ENCODE peak calls at places on chromosome 4, in four cellular contexts. One of them, this sample, is unnamed.

GRCh38 chr4:173167793-173168395 is 717 bp upstream of the GALNT7 start:
- DNase-seq in brain microvascular endothelial cell: no peak
- DNase-seq in choroid plexus epithelial cell: peak; percentile 35
- DNase-seq in stomach: peak; percentile 48
- DNase-seq in this sample: no peak

GRCh38 chr4:169283114-169283509 is 12.4 kb upstream of the SH3RF1 start:
- DNase-seq in brain microvascular endothelial cell: peak; percentile 58
- DNase-seq in choroid plexus epithelial cell: peak; percentile 75
- DNase-seq in stomach: no peak
- DNase-seq in this sample: no peak

GRCh38 chr4:119050501-119051090 is 85.0 kb upstream of the MYOZ2 start:
- DNase-seq in brain microvascular endothelial cell: no peak
- DNase-seq in choroid plexus epithelial cell: peak; percentile 24
- DNase-seq in stomach: no peak
- DNase-seq in this sample: no peak

GRCh38 chr4:76061421-76061820 is 13.1 kb upstream of the ART3 start:
- DNase-seq in brain microvascular endothelial cell: no peak
- DNase-seq in choroid plexus epithelial cell: no peak
- DNase-seq in stomach: no peak
- DNase-seq in this sample: no peak

GRCh38 chr4:100017627-100018310 is 67.7 kb upstream of the H2AZ1 start:
- DNase-seq in brain microvascular endothelial cell: no peak
- DNase-seq in choroid plexus epithelial cell: no peak
- DNase-seq in stomach: no peak
- DNase-seq in this sample: no peak

GRCh38 chr4:7156273-7157139 is 35.8 kb upstream of the SORCS2 start:
- DNase-seq in brain microvascular endothelial cell: peak; percentile 26
- DNase-seq in choroid plexus epithelial cell: peak; percentile 60
- DNase-seq in stomach: no peak
- DNase-seq in this sample: peak; percentile 36

GRCh38 chr4:55932489-55932888 is 16.3 kb upstream of the CEP135 start:
- DNase-seq in brain microvascular endothelial cell: no peak
- DNase-seq in choroid plexus epithelial cell: no peak
- DNase-seq in stomach: no peak
- DNase-seq in this sample: no peak

GRCh38 chr4:73573794-73574528 is 46.3 kb downstream of the RASSF6 start:
- DNase-seq in brain microvascular endothelial cell: peak; percentile 69
- DNase-seq in choroid plexus epithelial cell: peak; percentile 96
- DNase-seq in stomach: peak; percentile 80
- DNase-seq in this sample: no peak

GRCh38 chr4:25161599-25161960 is 1.3 kb upstream of the SEPSECS start:
- DNase-seq in brain microvascular endothelial cell: no peak
- DNase-seq in choroid plexus epithelial cell: peak; percentile 25
- DNase-seq in stomach: no peak
- DNase-seq in this sample: no peak

GRCh38 chr4:2341261-2341841 is 77.1 kb downstream of the ZFYVE28 start:
- DNase-seq in brain microvascular endothelial cell: no peak
- DNase-seq in choroid plexus epithelial cell: no peak
- DNase-seq in stomach: peak; percentile 24
- DNase-seq in this sample: peak; percentile 7

GRCh38 chr4:122152699-122153328 is 683 bp downstream of the BLTP1 start:
- DNase-seq in brain microvascular endothelial cell: peak; percentile 9
- DNase-seq in choroid plexus epithelial cell: peak; percentile 46
- DNase-seq in stomach: peak; percentile 38
- DNase-seq in this sample: peak; percentile 48

GRCh38 chr4:18241744-18242143 is 220.2 kb upstream of the LCORL start:
- DNase-seq in brain microvascular endothelial cell: no peak
- DNase-seq in choroid plexus epithelial cell: no peak
- DNase-seq in stomach: no peak
- DNase-seq in this sample: no peak

GRCh38 chr4:137226900-137227299 is 305.4 kb downstream of the PCDH18 start:
- DNase-seq in brain microvascular endothelial cell: no peak
- DNase-seq in choroid plexus epithelial cell: peak; percentile 43
- DNase-seq in stomach: no peak
- DNase-seq in this sample: no peak

GRCh38 chr4:140237616-140238352 is 83.8 kb upstream of the MAML3 start:
- DNase-seq in brain microvascular endothelial cell: peak; percentile 68
- DNase-seq in choroid plexus epithelial cell: peak; percentile 87
- DNase-seq in stomach: peak; percentile 70
- DNase-seq in this sample: peak; percentile 70

GRCh38 chr4:176134670-176135069 is 60.7 kb downstream of the SPATA4 start:
- DNase-seq in brain microvascular endothelial cell: no peak
- DNase-seq in choroid plexus epithelial cell: no peak
- DNase-seq in stomach: no peak
- DNase-seq in this sample: no peak

GRCh38 chr4:176139518-176139917 is 55.9 kb downstream of the SPATA4 start:
- DNase-seq in brain microvascular endothelial cell: no peak
- DNase-seq in choroid plexus epithelial cell: no peak
- DNase-seq in stomach: no peak
- DNase-seq in this sample: no peak

GRCh38 chr4:176142253-176142652 is 53.1 kb downstream of the SPATA4 start:
- DNase-seq in brain microvascular endothelial cell: no peak
- DNase-seq in choroid plexus epithelial cell: no peak
- DNase-seq in stomach: no peak
- DNase-seq in this sample: no peak

DNA sequence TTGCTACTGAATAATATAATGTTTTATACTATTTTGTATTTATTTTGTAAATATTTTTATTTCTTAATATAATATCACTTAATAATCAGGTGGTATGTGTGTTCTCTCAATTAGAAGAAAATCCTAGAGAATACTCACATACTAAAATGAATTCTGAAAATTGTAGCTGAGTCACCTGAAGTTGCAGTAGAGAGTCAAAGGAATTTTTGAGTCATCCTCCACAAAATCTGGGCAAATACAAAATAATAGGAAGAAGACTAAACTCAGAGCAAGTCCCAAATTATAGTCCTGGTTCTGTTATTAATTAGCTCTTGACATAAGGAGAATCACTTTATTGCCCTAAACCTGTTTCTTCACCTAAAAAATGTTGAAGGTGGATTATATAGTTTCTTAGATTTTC is 57.8 kb downstream of the SPATA4 start:
- DNase-seq in brain microvascular endothelial cell: no peak
- DNase-seq in choroid plexus epithelial cell: peak; percentile 12
- DNase-seq in stomach: no peak
- DNase-seq in this sample: no peak
- H3K4me3 ChIP-seq in brain microvascular endothelial cell: no peak overlapping the region
- H3K4me3 ChIP-seq in choroid plexus epithelial cell: no peak overlapping the region
- H3K4me3 ChIP-seq in stomach: no peak overlapping the region
- H3K4me3 ChIP-seq in this sample: no peak overlapping the region

GRCh38 chr4:38870098-38870850 is 2.7 kb downstream of the FAM114A1 start:
- DNase-seq in brain microvascular endothelial cell: no peak
- DNase-seq in choroid plexus epithelial cell: no peak
- DNase-seq in stomach: no peak
- DNase-seq in this sample: no peak
- H3K4me3 ChIP-seq in brain microvascular endothelial cell: no peak overlapping the region
- H3K4me3 ChIP-seq in choroid plexus epithelial cell: peak overlapping the region; percentile 1
- H3K4me3 ChIP-seq in stomach: no peak overlapping the region
- H3K4me3 ChIP-seq in this sample: no peak overlapping the region

DNA sequence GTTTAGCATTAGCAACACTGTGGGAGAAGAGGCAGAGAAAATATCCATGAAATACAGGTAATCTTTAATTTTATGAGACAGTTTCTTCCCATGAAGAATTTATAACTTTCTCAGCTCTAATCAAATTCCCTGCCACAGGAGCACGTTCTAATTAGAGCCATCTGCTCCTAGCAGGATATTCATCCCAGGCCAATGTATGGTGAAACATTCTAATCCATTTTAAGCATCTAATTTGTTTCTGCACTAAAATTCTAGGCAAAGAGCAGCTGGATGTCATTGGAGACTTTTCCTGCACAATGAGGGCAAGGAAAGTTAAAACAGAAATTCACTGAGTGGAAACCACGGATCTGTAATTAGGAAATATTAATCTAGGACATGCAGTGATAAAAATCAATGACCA is 107.7 kb upstream of the ZFP42 start:
- DNase-seq in brain microvascular endothelial cell: no peak
- DNase-seq in choroid plexus epithelial cell: no peak
- DNase-seq in stomach: no peak
- DNase-seq in this sample: no peak
- H3K4me3 ChIP-seq in brain microvascular endothelial cell: no peak overlapping the region
- H3K4me3 ChIP-seq in choroid plexus epithelial cell: no peak overlapping the region
- H3K4me3 ChIP-seq in stomach: no peak overlapping the region
- H3K4me3 ChIP-seq in this sample: no peak overlapping the region

DNA sequence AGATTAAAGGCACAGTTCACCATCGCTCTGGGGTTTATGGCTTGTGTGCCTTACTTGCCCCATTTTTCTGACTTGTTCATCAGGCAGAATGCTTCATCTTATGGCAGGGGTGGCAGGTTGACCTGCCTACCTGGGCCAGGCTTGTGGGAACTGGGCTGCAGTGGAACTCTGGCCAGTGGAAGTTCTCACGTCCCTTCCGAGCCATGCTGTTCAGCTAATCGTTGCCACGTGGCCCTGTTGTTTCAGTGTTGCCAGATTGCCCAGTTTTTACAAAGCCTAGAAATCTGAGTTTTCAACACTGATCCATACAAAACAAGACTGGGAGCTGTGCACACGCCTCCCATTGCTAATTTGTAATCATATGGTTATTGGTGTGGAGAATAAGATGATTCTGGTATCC is 291.9 kb downstream of the ARHGAP10 start:
- DNase-seq in brain microvascular endothelial cell: no peak
- DNase-seq in choroid plexus epithelial cell: no peak
- DNase-seq in stomach: no peak
- DNase-seq in this sample: no peak
- H3K4me3 ChIP-seq in brain microvascular endothelial cell: no peak overlapping the region
- H3K4me3 ChIP-seq in choroid plexus epithelial cell: no peak overlapping the region
- H3K4me3 ChIP-seq in stomach: no peak overlapping the region
- H3K4me3 ChIP-seq in this sample: no peak overlapping the region

DNA sequence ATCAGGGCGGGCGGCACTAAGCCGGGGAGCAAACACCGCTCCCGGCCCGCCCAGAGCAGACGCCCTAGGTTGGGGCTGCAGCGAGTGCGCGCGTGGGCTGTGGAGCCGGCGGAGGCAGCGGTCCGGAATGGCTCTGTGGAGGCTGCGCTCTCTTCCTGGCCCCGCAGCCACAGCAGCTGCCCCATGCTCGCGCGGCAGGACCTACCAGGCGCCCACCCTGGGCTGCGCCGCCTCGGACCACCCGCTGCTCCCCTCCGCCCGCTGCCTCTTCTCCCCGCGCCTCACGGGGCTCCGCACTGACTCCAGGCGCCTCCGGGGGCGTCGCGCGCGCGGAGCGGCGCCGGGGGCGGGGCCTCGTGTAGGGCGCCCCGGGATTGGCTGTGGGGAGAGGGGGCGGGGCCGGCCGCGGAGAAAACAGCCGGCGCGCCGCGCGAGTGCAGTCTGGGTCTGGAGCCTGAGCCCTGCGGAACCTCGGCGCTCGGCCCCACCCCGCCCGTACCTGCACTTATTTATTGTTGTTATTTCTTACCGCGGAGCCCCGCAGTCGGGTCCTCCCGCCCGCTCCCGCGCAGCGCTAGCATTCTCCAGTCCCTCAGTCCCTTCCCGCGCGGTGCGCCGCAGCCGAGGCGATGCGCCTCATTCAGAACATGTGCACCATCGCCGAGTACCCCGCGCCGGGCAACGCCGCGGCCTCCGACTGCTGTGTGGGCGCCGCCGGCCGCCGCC is at the start of gene RASL11B:
- DNase-seq in brain microvascular endothelial cell: peak; percentile 48
- DNase-seq in choroid plexus epithelial cell: peak; percentile 71
- DNase-seq in stomach: peak; percentile 89
- DNase-seq in this sample: peak; percentile 88
- H3K4me3 ChIP-seq in brain microvascular endothelial cell: peak within 1 kb of the TSS; percentile 67
- H3K4me3 ChIP-seq in choroid plexus epithelial cell: peak within 1 kb of the TSS; percentile 75
- H3K4me3 ChIP-seq in stomach: peak within 1 kb of the TSS; percentile 60
- H3K4me3 ChIP-seq in this sample: peak within 1 kb of the TSS; percentile 71

DNA sequence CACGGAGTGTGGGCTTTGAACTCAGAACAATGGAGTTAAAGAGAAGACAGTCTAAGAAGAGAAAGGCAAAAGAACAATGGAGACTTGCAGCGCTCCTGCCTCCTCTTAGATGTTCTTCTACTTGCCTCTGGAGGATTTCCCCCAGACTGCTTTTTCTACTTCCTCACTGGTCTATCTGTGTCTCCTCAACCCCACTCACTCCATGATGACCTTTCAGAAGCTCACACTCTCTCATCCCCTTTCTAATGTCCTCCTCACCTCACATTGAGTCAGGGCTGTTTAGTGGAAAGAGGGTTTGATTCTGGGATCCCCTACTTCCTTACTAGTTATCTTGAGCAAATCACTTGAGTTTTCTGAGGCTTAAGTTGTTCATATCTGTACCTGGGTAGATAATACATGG is 12.2 kb upstream of the HERC6 start:
- DNase-seq in brain microvascular endothelial cell: no peak
- DNase-seq in choroid plexus epithelial cell: no peak
- DNase-seq in stomach: no peak
- DNase-seq in this sample: no peak
- H3K4me3 ChIP-seq in brain microvascular endothelial cell: no peak overlapping the region
- H3K4me3 ChIP-seq in choroid plexus epithelial cell: no peak overlapping the region
- H3K4me3 ChIP-seq in stomach: no peak overlapping the region
- H3K4me3 ChIP-seq in this sample: no peak overlapping the region

GRCh38 chr4:165874799-165875371 is 1.8 kb downstream of the TLL1 start:
- DNase-seq in brain microvascular endothelial cell: no peak
- DNase-seq in choroid plexus epithelial cell: no peak
- DNase-seq in stomach: no peak
- DNase-seq in this sample: no peak
- H3K4me3 ChIP-seq in brain microvascular endothelial cell: peak overlapping the region; percentile 62
- H3K4me3 ChIP-seq in choroid plexus epithelial cell: peak overlapping the region; percentile 17
- H3K4me3 ChIP-seq in stomach: peak overlapping the region; percentile 51
- H3K4me3 ChIP-seq in this sample: peak overlapping the region; percentile 65

DNA sequence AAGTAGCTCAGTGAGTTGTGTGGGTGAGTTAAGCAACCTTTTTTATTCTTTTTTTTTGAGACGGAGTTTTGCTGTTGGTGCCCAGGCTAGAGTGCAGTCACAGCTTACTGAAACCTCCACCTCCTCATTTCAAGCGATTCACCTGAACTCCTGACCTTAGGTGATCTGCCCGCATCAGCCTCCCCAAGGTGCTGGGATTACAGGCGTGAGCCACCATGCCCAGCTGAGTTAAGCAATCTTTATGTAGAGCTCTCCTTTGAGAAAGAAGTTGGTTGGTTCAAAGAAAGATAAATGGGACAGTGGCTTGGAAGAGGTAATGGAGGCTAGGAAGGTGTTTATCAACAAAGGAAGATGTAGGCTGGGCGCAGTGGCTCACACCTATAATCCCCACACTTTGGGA is 3.2 kb downstream of the MSMO1 start:
- DNase-seq in brain microvascular endothelial cell: no peak
- DNase-seq in choroid plexus epithelial cell: no peak
- DNase-seq in stomach: no peak
- DNase-seq in this sample: no peak
- H3K4me3 ChIP-seq in brain microvascular endothelial cell: peak overlapping the region; percentile 97
- H3K4me3 ChIP-seq in choroid plexus epithelial cell: no peak overlapping the region
- H3K4me3 ChIP-seq in stomach: no peak overlapping the region
- H3K4me3 ChIP-seq in this sample: peak overlapping the region; percentile 39

This sample was measured in dorsolateral prefrontal cortex.